ENCODE peak calls at places on chromosomes 16 and 17, in eight cellular contexts. One of them, this sample, is unnamed.

GRCh38 chr16:28087675-28088285 is 24.3 kb upstream of the GSG1L start:
- DNase-seq in A549: no peak
- DNase-seq in thyroid gland: no peak
- DNase-seq in spleen: no peak
- DNase-seq in body of pancreas: no peak
- DNase-seq in transverse colon: no peak
- DNase-seq in K562: peak
- DNase-seq in tibial nerve: no peak
- DNase-seq in this sample: no peak

GRCh38 chr16:55656695-55657092 is 906 bp downstream of the SLC6A2 start:
- DNase-seq in A549: no peak
- DNase-seq in thyroid gland: no peak
- DNase-seq in spleen: no peak
- DNase-seq in body of pancreas: no peak
- DNase-seq in transverse colon: no peak
- DNase-seq in K562: no peak
- DNase-seq in tibial nerve: no peak
- DNase-seq in this sample: no peak

GRCh38 chr16:53809088-53809951 is 105.4 kb downstream of the FTO start:
- DNase-seq in A549: no peak
- DNase-seq in thyroid gland: no peak
- DNase-seq in spleen: no peak
- DNase-seq in body of pancreas: no peak
- DNase-seq in transverse colon: no peak
- DNase-seq in K562: no peak
- DNase-seq in tibial nerve: no peak
- DNase-seq in this sample: no peak

GRCh38 chr17:19464033-19465026 is 53.3 kb downstream of the RNF112 start:
- DNase-seq in A549: no peak
- DNase-seq in thyroid gland: no peak
- DNase-seq in spleen: peak
- DNase-seq in body of pancreas: no peak
- DNase-seq in transverse colon: no peak
- DNase-seq in K562: no peak
- DNase-seq in tibial nerve: no peak
- DNase-seq in this sample: peak

GRCh38 chr17:58531661-58532554 is 17.5 kb upstream of the MTMR4 start:
- DNase-seq in A549: no peak
- DNase-seq in thyroid gland: peak
- DNase-seq in spleen: peak
- DNase-seq in body of pancreas: peak
- DNase-seq in transverse colon: peak
- DNase-seq in K562: peak
- DNase-seq in tibial nerve: no peak
- DNase-seq in this sample: peak

GRCh38 chr16:5015351-5015750 is 18.4 kb downstream of the NAGPA start:
- DNase-seq in A549: no peak
- DNase-seq in thyroid gland: no peak
- DNase-seq in spleen: no peak
- DNase-seq in body of pancreas: no peak
- DNase-seq in transverse colon: no peak
- DNase-seq in K562: no peak
- DNase-seq in tibial nerve: no peak
- DNase-seq in this sample: no peak

GRCh38 chr17:4715071-4715749 is 4.8 kb downstream of the ARRB2 start:
- DNase-seq in A549: no peak
- DNase-seq in thyroid gland: no peak
- DNase-seq in spleen: peak
- DNase-seq in body of pancreas: no peak
- DNase-seq in transverse colon: no peak
- DNase-seq in K562: no peak
- DNase-seq in tibial nerve: no peak
- DNase-seq in this sample: no peak

GRCh38 chr16:14196539-14196938 is 125.4 kb downstream of the MRTFB start:
- DNase-seq in A549: no peak
- DNase-seq in thyroid gland: no peak
- DNase-seq in spleen: no peak
- DNase-seq in body of pancreas: no peak
- DNase-seq in transverse colon: no peak
- DNase-seq in K562: no peak
- DNase-seq in tibial nerve: no peak
- DNase-seq in this sample: no peak

GRCh38 chr16:83996481-83997252 is 28.6 kb downstream of the NECAB2 start:
- DNase-seq in A549: peak
- DNase-seq in thyroid gland: no peak
- DNase-seq in spleen: peak
- DNase-seq in body of pancreas: no peak
- DNase-seq in transverse colon: no peak
- DNase-seq in K562: no peak
- DNase-seq in tibial nerve: no peak
- DNase-seq in this sample: no peak

GRCh38 chr17:34171245-34171818 is 83.8 kb upstream of the CCL2 start:
- DNase-seq in A549: peak
- DNase-seq in thyroid gland: peak
- DNase-seq in spleen: no peak
- DNase-seq in body of pancreas: peak
- DNase-seq in transverse colon: peak
- DNase-seq in K562: peak
- DNase-seq in tibial nerve: peak
- DNase-seq in this sample: peak

GRCh38 chr17:10772425-10773380 is 31.2 kb downstream of the TMEM238L start:
- DNase-seq in A549: no peak
- DNase-seq in thyroid gland: peak
- DNase-seq in spleen: no peak
- DNase-seq in body of pancreas: peak
- DNase-seq in transverse colon: peak
- DNase-seq in K562: peak
- DNase-seq in tibial nerve: no peak
- DNase-seq in this sample: peak

GRCh38 chr17:42283241-42284019 is 4.9 kb upstream of the STAT5A start:
- DNase-seq in A549: no peak
- DNase-seq in thyroid gland: no peak
- DNase-seq in spleen: no peak
- DNase-seq in body of pancreas: peak
- DNase-seq in transverse colon: no peak
- DNase-seq in K562: no peak
- DNase-seq in tibial nerve: no peak
- DNase-seq in this sample: peak

GRCh38 chr16:10314811-10315210 is 71.0 kb upstream of the ATF7IP2 start:
- DNase-seq in A549: no peak
- DNase-seq in thyroid gland: no peak
- DNase-seq in spleen: no peak
- DNase-seq in body of pancreas: no peak
- DNase-seq in transverse colon: no peak
- DNase-seq in K562: peak
- DNase-seq in tibial nerve: no peak
- DNase-seq in this sample: no peak

GRCh38 chr17:41048441-41048840 is 1.3 kb upstream of the KRTAP2-1 start:
- DNase-seq in A549: no peak
- DNase-seq in thyroid gland: no peak
- DNase-seq in spleen: no peak
- DNase-seq in body of pancreas: no peak
- DNase-seq in transverse colon: no peak
- DNase-seq in K562: no peak
- DNase-seq in tibial nerve: no peak
- DNase-seq in this sample: no peak

GRCh38 chr16:65772134-65772732 is 594.3 kb upstream of the CDH5 start:
- DNase-seq in A549: no peak
- DNase-seq in thyroid gland: no peak
- DNase-seq in spleen: no peak
- DNase-seq in body of pancreas: no peak
- DNase-seq in transverse colon: no peak
- DNase-seq in K562: no peak
- DNase-seq in tibial nerve: no peak
- DNase-seq in this sample: no peak

GRCh38 chr16:53285236-53285635 is 149.0 kb upstream of the RBL2 start:
- DNase-seq in A549: no peak
- DNase-seq in thyroid gland: no peak
- DNase-seq in spleen: no peak
- DNase-seq in body of pancreas: no peak
- DNase-seq in transverse colon: no peak
- DNase-seq in K562: no peak
- DNase-seq in tibial nerve: no peak
- DNase-seq in this sample: no peak

DNA sequence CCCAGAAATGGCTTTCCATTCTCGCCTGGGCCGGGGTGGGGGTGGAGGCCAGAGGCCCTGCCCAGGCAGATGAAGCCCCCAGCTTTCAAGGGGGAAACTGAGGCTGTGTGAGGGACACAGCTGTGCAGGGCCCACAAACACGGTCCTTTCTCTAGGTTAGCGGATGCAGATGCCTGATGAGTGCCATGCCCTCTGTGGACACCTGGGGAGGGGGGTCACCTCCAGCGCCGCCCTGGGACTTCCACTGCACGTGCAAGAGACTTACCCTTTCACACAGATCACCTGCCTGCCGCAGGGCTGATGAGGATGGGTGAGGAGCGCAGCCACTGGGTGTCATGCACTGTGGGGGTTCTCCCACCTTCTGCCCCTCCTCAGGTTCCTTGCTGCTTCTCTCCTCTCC is 2.6 kb upstream of the ANTKMT start:
- DNase-seq in A549: no peak
- DNase-seq in thyroid gland: no peak
- DNase-seq in spleen: no peak
- DNase-seq in body of pancreas: no peak
- DNase-seq in transverse colon: no peak
- DNase-seq in K562: no peak
- DNase-seq in tibial nerve: no peak
- DNase-seq in this sample: no peak
- TF ChIP-seq POLR2A in A549: peak
- TF ChIP-seq POLR2A in thyroid gland: no peak
- TF ChIP-seq POLR2A in spleen: no peak
- TF ChIP-seq POLR2A in body of pancreas: no peak
- TF ChIP-seq POLR2A in transverse colon: no peak
- TF ChIP-seq POLR2A in K562: no peak
- TF ChIP-seq POLR2A in tibial nerve: no peak
- TF ChIP-seq POLR2A in this sample: no peak

DNA sequence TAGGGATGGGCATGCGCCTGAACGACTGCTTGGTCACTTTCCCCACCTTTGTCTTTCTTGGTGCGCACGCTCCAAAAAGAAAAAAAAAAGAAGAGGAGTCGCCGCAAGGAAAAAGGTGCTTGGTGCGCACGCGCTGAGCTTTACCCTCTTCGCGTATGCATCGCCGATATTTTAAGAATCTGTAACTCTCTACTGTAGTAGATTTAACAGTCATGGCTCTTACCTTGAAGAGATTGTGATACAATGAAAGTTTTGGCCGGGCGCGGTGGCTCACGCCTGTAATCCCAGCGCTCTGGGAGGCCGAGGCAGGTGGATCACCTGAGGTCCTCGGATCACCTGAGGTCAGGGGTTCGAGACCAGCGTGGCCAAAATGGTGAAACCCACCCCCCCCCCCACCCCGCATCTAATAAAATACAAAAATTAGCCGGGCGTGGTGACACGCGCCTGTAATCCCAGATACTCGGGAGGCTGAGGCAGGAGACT is 609 bp upstream of the FXR2 start:
- DNase-seq in A549: no peak
- DNase-seq in thyroid gland: no peak
- DNase-seq in spleen: no peak
- DNase-seq in body of pancreas: no peak
- DNase-seq in transverse colon: no peak
- DNase-seq in K562: no peak
- DNase-seq in tibial nerve: no peak
- DNase-seq in this sample: no peak
- TF ChIP-seq POLR2A in A549: peak
- TF ChIP-seq POLR2A in thyroid gland: no peak
- TF ChIP-seq POLR2A in spleen: no peak
- TF ChIP-seq POLR2A in body of pancreas: peak
- TF ChIP-seq POLR2A in transverse colon: no peak
- TF ChIP-seq POLR2A in K562: peak
- TF ChIP-seq POLR2A in tibial nerve: no peak
- TF ChIP-seq POLR2A in this sample: no peak

DNA sequence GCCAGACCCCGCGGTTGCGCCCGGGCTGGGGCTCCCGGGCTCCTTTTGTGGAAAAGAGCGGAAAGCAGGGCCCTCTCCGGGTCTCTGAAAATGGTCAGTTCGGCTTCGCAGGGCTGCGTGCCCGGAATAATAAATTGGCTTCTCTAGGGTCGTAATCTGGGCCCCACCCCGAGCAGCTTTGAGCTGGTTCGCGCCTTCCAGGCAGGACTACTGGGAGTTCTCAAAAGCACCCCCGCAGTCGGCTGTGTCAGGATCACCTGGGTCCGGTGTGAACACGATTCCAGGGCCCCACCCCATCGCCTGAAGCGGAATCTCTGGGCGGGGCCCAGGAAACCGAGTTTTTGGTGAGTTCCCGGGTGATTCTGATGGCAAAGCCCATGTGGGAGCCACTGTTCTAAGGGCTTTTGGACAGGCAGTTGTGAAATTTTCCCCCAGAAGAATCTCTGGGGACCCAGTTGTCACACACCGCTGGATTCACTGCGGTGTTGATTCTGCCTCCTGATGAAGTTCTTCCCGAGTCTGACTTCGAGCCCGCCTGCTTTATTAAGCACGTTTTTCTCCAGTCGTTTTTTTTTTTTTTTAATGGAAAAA is 77.0 kb downstream of the MRC2 start:
- DNase-seq in A549: peak
- DNase-seq in thyroid gland: peak
- DNase-seq in spleen: peak
- DNase-seq in body of pancreas: peak
- DNase-seq in transverse colon: peak
- DNase-seq in K562: peak
- DNase-seq in tibial nerve: no peak
- DNase-seq in this sample: peak
- TF ChIP-seq POLR2A in A549: no peak
- TF ChIP-seq POLR2A in thyroid gland: no peak
- TF ChIP-seq POLR2A in spleen: no peak
- TF ChIP-seq POLR2A in body of pancreas: peak
- TF ChIP-seq POLR2A in transverse colon: no peak
- TF ChIP-seq POLR2A in K562: no peak
- TF ChIP-seq POLR2A in tibial nerve: no peak
- TF ChIP-seq POLR2A in this sample: no peak

GRCh38 chr17:32498362-32498761 is 11.6 kb downstream of the CDK5R1 start:
- DNase-seq in A549: no peak
- DNase-seq in thyroid gland: peak
- DNase-seq in spleen: no peak
- DNase-seq in body of pancreas: no peak
- DNase-seq in transverse colon: no peak
- DNase-seq in K562: no peak
- DNase-seq in tibial nerve: no peak
- DNase-seq in this sample: no peak

GRCh38 chr17:32497431-32498205 is 10.8 kb downstream of the CDK5R1 start:
- DNase-seq in A549: no peak
- DNase-seq in thyroid gland: no peak
- DNase-seq in spleen: no peak
- DNase-seq in body of pancreas: no peak
- DNase-seq in transverse colon: no peak
- DNase-seq in K562: no peak
- DNase-seq in tibial nerve: no peak
- DNase-seq in this sample: no peak

GRCh38 chr17:32495347-32496253 is 8.8 kb downstream of the CDK5R1 start:
- DNase-seq in A549: no peak
- DNase-seq in thyroid gland: no peak
- DNase-seq in spleen: peak
- DNase-seq in body of pancreas: no peak
- DNase-seq in transverse colon: no peak
- DNase-seq in K562: no peak
- DNase-seq in tibial nerve: no peak
- DNase-seq in this sample: no peak

GRCh38 chr17:32494621-32495346 is 8.0 kb downstream of the CDK5R1 start:
- DNase-seq in A549: no peak
- DNase-seq in thyroid gland: no peak
- DNase-seq in spleen: peak
- DNase-seq in body of pancreas: no peak
- DNase-seq in transverse colon: no peak
- DNase-seq in K562: no peak
- DNase-seq in tibial nerve: no peak
- DNase-seq in this sample: no peak

GRCh38 chr17:32496348-32497078 is 9.7 kb downstream of the CDK5R1 start:
- DNase-seq in A549: no peak
- DNase-seq in thyroid gland: no peak
- DNase-seq in spleen: no peak
- DNase-seq in body of pancreas: no peak
- DNase-seq in transverse colon: no peak
- DNase-seq in K562: no peak
- DNase-seq in tibial nerve: no peak
- DNase-seq in this sample: no peak
- TF ChIP-seq POLR2A in A549: no peak
- TF ChIP-seq POLR2A in thyroid gland: no peak
- TF ChIP-seq POLR2A in spleen: no peak
- TF ChIP-seq POLR2A in body of pancreas: no peak
- TF ChIP-seq POLR2A in transverse colon: no peak
- TF ChIP-seq POLR2A in K562: no peak
- TF ChIP-seq POLR2A in tibial nerve: no peak
- TF ChIP-seq POLR2A in this sample: no peak

This sample was measured in stomach.